ENCODE peak calls at places on chromosomes 2 and 18, in five cellular contexts. One of them, this sample, is unnamed.

GRCh38 chr18:76495435-76496199 is 575 bp upstream of the ZNF516 start:
- DNase-seq in ascending aorta: peak; percentile 78
- DNase-seq in foreskin fibroblast: peak; percentile 74
- DNase-seq in mucosa of gallbladder: no peak
- DNase-seq in NCI-H2029 treated with DMSO at 0.1 percent for 48 hours: no peak
- DNase-seq in this sample: no peak

GRCh38 chr2:101400048-101400447 is 12.7 kb upstream of the CREG2 start:
- DNase-seq in ascending aorta: peak; percentile 31
- DNase-seq in foreskin fibroblast: peak; percentile 37
- DNase-seq in mucosa of gallbladder: peak; percentile 51
- DNase-seq in NCI-H2029 treated with DMSO at 0.1 percent for 48 hours: no peak
- DNase-seq in this sample: no peak

GRCh38 chr18:24837065-24837464 is 376.6 kb downstream of the HRH4 start:
- DNase-seq in ascending aorta: no peak
- DNase-seq in foreskin fibroblast: peak; percentile 81
- DNase-seq in mucosa of gallbladder: no peak
- DNase-seq in NCI-H2029 treated with DMSO at 0.1 percent for 48 hours: no peak
- DNase-seq in this sample: peak; percentile 87

GRCh38 chr2:145157626-145158025 is 637.7 kb upstream of the ZEB2 start:
- DNase-seq in ascending aorta: no peak
- DNase-seq in foreskin fibroblast: no peak
- DNase-seq in mucosa of gallbladder: no peak
- DNase-seq in NCI-H2029 treated with DMSO at 0.1 percent for 48 hours: no peak
- DNase-seq in this sample: no peak

GRCh38 chr2:191190439-191190838 is 39.6 kb upstream of the STAT4 start:
- DNase-seq in ascending aorta: no peak
- DNase-seq in foreskin fibroblast: no peak
- DNase-seq in mucosa of gallbladder: no peak
- DNase-seq in NCI-H2029 treated with DMSO at 0.1 percent for 48 hours: peak; percentile 50
- DNase-seq in this sample: no peak

GRCh38 chr2:86253424-86253823 is 54.2 kb downstream of the MRPL35 start:
- DNase-seq in ascending aorta: no peak
- DNase-seq in foreskin fibroblast: no peak
- DNase-seq in mucosa of gallbladder: no peak
- DNase-seq in NCI-H2029 treated with DMSO at 0.1 percent for 48 hours: no peak
- DNase-seq in this sample: no peak

GRCh38 chr2:141482697-141483096 is 648.1 kb downstream of the LRP1B start:
- DNase-seq in ascending aorta: no peak
- DNase-seq in foreskin fibroblast: no peak
- DNase-seq in mucosa of gallbladder: no peak
- DNase-seq in NCI-H2029 treated with DMSO at 0.1 percent for 48 hours: no peak
- DNase-seq in this sample: no peak

GRCh38 chr18:24913507-24914147 is 438.3 kb downstream of the ZNF521 start:
- DNase-seq in ascending aorta: no peak
- DNase-seq in foreskin fibroblast: peak; percentile 79
- DNase-seq in mucosa of gallbladder: no peak
- DNase-seq in NCI-H2029 treated with DMSO at 0.1 percent for 48 hours: no peak
- DNase-seq in this sample: peak; percentile 69

GRCh38 chr2:110101280-110101844 is 14.3 kb downstream of the MALL start:
- DNase-seq in ascending aorta: peak; percentile 99
- DNase-seq in foreskin fibroblast: peak; percentile 100
- DNase-seq in mucosa of gallbladder: peak; percentile 94
- DNase-seq in NCI-H2029 treated with DMSO at 0.1 percent for 48 hours: peak; percentile 92
- DNase-seq in this sample: peak; percentile 98

GRCh38 chr2:64359176-64359891 is 94.6 kb upstream of the LGALSL start:
- DNase-seq in ascending aorta: no peak
- DNase-seq in foreskin fibroblast: peak; percentile 44
- DNase-seq in mucosa of gallbladder: no peak
- DNase-seq in NCI-H2029 treated with DMSO at 0.1 percent for 48 hours: no peak
- DNase-seq in this sample: peak; percentile 29

GRCh38 chr18:34493566-34494358 is 216.3 kb upstream of the DTNA start:
- DNase-seq in ascending aorta: peak; percentile 62
- DNase-seq in foreskin fibroblast: peak; percentile 56
- DNase-seq in mucosa of gallbladder: peak; percentile 14
- DNase-seq in NCI-H2029 treated with DMSO at 0.1 percent for 48 hours: no peak
- DNase-seq in this sample: no peak

GRCh38 chr2:16526193-16526592 is 139.4 kb downstream of the CYRIA start:
- DNase-seq in ascending aorta: no peak
- DNase-seq in foreskin fibroblast: no peak
- DNase-seq in mucosa of gallbladder: no peak
- DNase-seq in NCI-H2029 treated with DMSO at 0.1 percent for 48 hours: no peak
- DNase-seq in this sample: no peak

GRCh38 chr2:182616471-182617393 is 99.3 kb upstream of the DNAJC10 start:
- DNase-seq in ascending aorta: no peak
- DNase-seq in foreskin fibroblast: peak; percentile 43
- DNase-seq in mucosa of gallbladder: no peak
- DNase-seq in NCI-H2029 treated with DMSO at 0.1 percent for 48 hours: no peak
- DNase-seq in this sample: peak; percentile 9

GRCh38 chr2:100571668-100572067 is 8.9 kb downstream of the PDCL3 start:
- DNase-seq in ascending aorta: no peak
- DNase-seq in foreskin fibroblast: no peak
- DNase-seq in mucosa of gallbladder: no peak
- DNase-seq in NCI-H2029 treated with DMSO at 0.1 percent for 48 hours: no peak
- DNase-seq in this sample: no peak

GRCh38 chr18:57422313-57422872 is 12.8 kb upstream of the ONECUT2 start:
- DNase-seq in ascending aorta: no peak
- DNase-seq in foreskin fibroblast: no peak
- DNase-seq in mucosa of gallbladder: no peak
- DNase-seq in NCI-H2029 treated with DMSO at 0.1 percent for 48 hours: peak; percentile 34
- DNase-seq in this sample: no peak

GRCh38 chr2:84302513-84303412 is 156.3 kb downstream of the SUCLG1 start:
- DNase-seq in ascending aorta: no peak
- DNase-seq in foreskin fibroblast: peak; percentile 58
- DNase-seq in mucosa of gallbladder: peak; percentile 36
- DNase-seq in NCI-H2029 treated with DMSO at 0.1 percent for 48 hours: peak; percentile 44
- DNase-seq in this sample: peak; percentile 19

GRCh38 chr2:160934263-160934662 is 226.0 kb upstream of the TANK start:
- DNase-seq in ascending aorta: no peak
- DNase-seq in foreskin fibroblast: no peak
- DNase-seq in mucosa of gallbladder: no peak
- DNase-seq in NCI-H2029 treated with DMSO at 0.1 percent for 48 hours: no peak
- DNase-seq in this sample: no peak

GRCh38 chr2:165293439-165294420 is 54.5 kb downstream of the SCN2A start:
- DNase-seq in ascending aorta: no peak
- DNase-seq in foreskin fibroblast: peak; percentile 90
- DNase-seq in mucosa of gallbladder: peak; percentile 75
- DNase-seq in NCI-H2029 treated with DMSO at 0.1 percent for 48 hours: peak; percentile 97
- DNase-seq in this sample: peak; percentile 83

GRCh38 chr18:9081940-9082339 is 20.6 kb upstream of the NDUFV2 start:
- DNase-seq in ascending aorta: no peak
- DNase-seq in foreskin fibroblast: no peak
- DNase-seq in mucosa of gallbladder: no peak
- DNase-seq in NCI-H2029 treated with DMSO at 0.1 percent for 48 hours: no peak
- DNase-seq in this sample: no peak

GRCh38 chr2:184410160-184410559 is 188.2 kb upstream of the ZNF804A start:
- DNase-seq in ascending aorta: no peak
- DNase-seq in foreskin fibroblast: no peak
- DNase-seq in mucosa of gallbladder: no peak
- DNase-seq in NCI-H2029 treated with DMSO at 0.1 percent for 48 hours: no peak
- DNase-seq in this sample: no peak

GRCh38 chr2:148524519-148524919 is 120.0 kb upstream of the EPC2 start:
- DNase-seq in ascending aorta: no peak
- DNase-seq in foreskin fibroblast: no peak
- DNase-seq in mucosa of gallbladder: no peak
- DNase-seq in NCI-H2029 treated with DMSO at 0.1 percent for 48 hours: no peak
- DNase-seq in this sample: no peak

GRCh38 chr2:84856785-84857184 is 24.1 kb downstream of the TRABD2A start:
- DNase-seq in ascending aorta: peak; percentile 41
- DNase-seq in foreskin fibroblast: no peak
- DNase-seq in mucosa of gallbladder: no peak
- DNase-seq in NCI-H2029 treated with DMSO at 0.1 percent for 48 hours: no peak
- DNase-seq in this sample: no peak

GRCh38 chr18:54100920-54101319 is 123.5 kb downstream of the MBD2 start:
- DNase-seq in ascending aorta: no peak
- DNase-seq in foreskin fibroblast: no peak
- DNase-seq in mucosa of gallbladder: no peak
- DNase-seq in NCI-H2029 treated with DMSO at 0.1 percent for 48 hours: no peak
- DNase-seq in this sample: no peak

GRCh38 chr2:163647300-163647699 is 88.5 kb downstream of the FIGN start:
- DNase-seq in ascending aorta: no peak
- DNase-seq in foreskin fibroblast: no peak
- DNase-seq in mucosa of gallbladder: no peak
- DNase-seq in NCI-H2029 treated with DMSO at 0.1 percent for 48 hours: no peak
- DNase-seq in this sample: no peak

GRCh38 chr2:20181761-20182160 is 43.2 kb downstream of the SDC1 start:
- DNase-seq in ascending aorta: no peak
- DNase-seq in foreskin fibroblast: no peak
- DNase-seq in mucosa of gallbladder: no peak
- DNase-seq in NCI-H2029 treated with DMSO at 0.1 percent for 48 hours: no peak
- DNase-seq in this sample: no peak

GRCh38 chr2:128732976-128733431 is 414.3 kb upstream of the HS6ST1 start:
- DNase-seq in ascending aorta: no peak
- DNase-seq in foreskin fibroblast: peak; percentile 89
- DNase-seq in mucosa of gallbladder: no peak
- DNase-seq in NCI-H2029 treated with DMSO at 0.1 percent for 48 hours: no peak
- DNase-seq in this sample: no peak